ENCODE peak calls at places on chromosomes 3 and 15, in four cellular contexts. J is cardiac muscle cell, D is upper lobe of left lung, X is fibroblast of lung. Q is an unnamed sample.
A peak's percentile ranks its signal among the peaks of the same experiment; 100 is the strongest.

GRCh38 chr3:14915636-14916222 is 31.7 kb upstream of the NR2C2 start:
- DNase-seq in J (no peak), D (no peak), X (no peak), Q (no peak)

GRCh38 chr3:133988631-133989161 is 41.0 kb downstream of the SLCO2A1 start:
- DNase-seq in J (no peak), D (no peak), X (no peak), Q (no peak)

GRCh38 chr3:58009026-58009748 is 965 bp downstream of the FLNB start:
- DNase-seq in J (no peak), D (peak; percentile 52), X (no peak), Q (no peak)

GRCh38 chr3:69646287-69647067 is 92.8 kb upstream of the MITF start:
- DNase-seq in J (no peak), D (no peak), X (no peak), Q (no peak)

GRCh38 chr3:186255703-186256331 is 106.2 kb downstream of the DGKG start:
- DNase-seq in J (peak; percentile 21), D (peak; percentile 40), X (no peak), Q (no peak)

GRCh38 chr3:149590691-149591441 is 67.0 kb downstream of the WWTR1 start:
- DNase-seq in J (no peak), D (no peak), X (no peak), Q (no peak)

GRCh38 chr3:138384971-138385370 is 36.6 kb downstream of the MRAS start:
- DNase-seq in J (no peak), D (no peak), X (no peak), Q (no peak)

GRCh38 chr3:71415708-71416108 is 167.8 kb downstream of the FOXP1 start:
- DNase-seq in J (no peak), D (no peak), X (peak; percentile 60), Q (no peak)

GRCh38 chr3:73805435-73805834 is 180.7 kb upstream of the PDZRN3 start:
- DNase-seq in J (no peak), D (no peak), X (no peak), Q (no peak)

GRCh38 chr3:177816667-177817208 is 619.5 kb upstream of the TBL1XR1 start:
- DNase-seq in J (no peak), D (peak; percentile 51), X (peak; percentile 92), Q (no peak)

GRCh38 chr3:108091498-108092259 is 848 bp upstream of the CD47 start:
- DNase-seq in J (no peak), D (no peak), X (peak; percentile 35), Q (no peak)

GRCh38 chr3:119401502-119402440 is 61.6 kb downstream of the TMEM39A start:
- DNase-seq in J (no peak), D (no peak), X (no peak), Q (no peak)

GRCh38 chr3:9349321-9350117 is 13.3 kb upstream of the THUMPD3 start:
- DNase-seq in J (no peak), D (peak; percentile 55), X (peak; percentile 91), Q (peak; percentile 47)

GRCh38 chr3:133393691-133394474 is 6.0 kb upstream of the BFSP2 start:
- DNase-seq in J (no peak), D (no peak), X (peak; percentile 36), Q (no peak)

GRCh38 chr3:159929181-159929893 is 59.3 kb upstream of the IL12A start:
- DNase-seq in J (no peak), D (no peak), X (peak; percentile 78), Q (peak; percentile 71)

GRCh38 chr3:120172070-120172469 is 77.8 kb upstream of the GSK3B start:
- DNase-seq in J (no peak), D (no peak), X (peak; percentile 83), Q (no peak)

GRCh38 chr3:8972614-8973013 is 9.3 kb upstream of the RAD18 start:
- DNase-seq in J (no peak), D (no peak), X (peak; percentile 38), Q (no peak)

GRCh38 chr3:149621218-149622005 is 36.4 kb downstream of the WWTR1 start:
- DNase-seq in J (peak; percentile 18), D (no peak), X (peak; percentile 97), Q (peak; percentile 77)

GRCh38 chr15:89442671-89443307 is 53.6 kb downstream of the RHCG start:
- DNase-seq in J (peak; percentile 73), D (no peak), X (no peak), Q (peak; percentile 23)

GRCh38 chr3:71039332-71039731 is 544.2 kb downstream of the FOXP1 start:
- DNase-seq in J (no peak), D (no peak), X (no peak), Q (no peak)

GRCh38 chr3:72031581-72031980 is 246.6 kb upstream of the PROK2 start:
- DNase-seq in J (no peak), D (peak; percentile 60), X (peak; percentile 51), Q (peak; percentile 77)

GRCh38 chr3:197029511-197030167 is at the start of gene MELTF:
- DNase-seq in J (peak; percentile 87), D (peak; percentile 61), X (peak; percentile 49), Q (peak; percentile 67)

GRCh38 chr3:14857506-14857905 is 38.7 kb downstream of the FGD5 start:
- DNase-seq in J (no peak), D (no peak), X (no peak), Q (no peak)

GRCh38 chr15:91706366-91707032 is 147.0 kb upstream of the SLCO3A1 start:
- DNase-seq in J (peak; percentile 81), D (peak; percentile 80), X (peak; percentile 53), Q (peak; percentile 33)

GRCh38 chr3:37862219-37862711 is 585 bp downstream of the CTDSPL start:
- DNase-seq in J (peak; percentile 53), D (peak; percentile 48), X (peak; percentile 56), Q (no peak)

GRCh38 chr3:139534444-139534812 is 5.1 kb downstream of the RBP1 start:
- DNase-seq in J (no peak), D (no peak), X (peak; percentile 95), Q (no peak)

GRCh38 chr3:147775816-147776530 is 366.8 kb downstream of the ZIC1 start:
- DNase-seq in J (no peak), D (no peak), X (peak; percentile 84), Q (no peak)

GRCh38 chr3:111616417-111617105 is 21.4 kb upstream of the ZBED2 start:
- DNase-seq in J (no peak), D (peak; percentile 42), X (no peak), Q (peak; percentile 47)

GRCh38 chr3:12179441-12179840 is 20.7 kb upstream of the TIMP4 start:
- DNase-seq in J (no peak), D (no peak), X (no peak), Q (no peak)

GRCh38 chr3:10157015-10157414 is 7.7 kb upstream of the IRAK2 start:
- DNase-seq in J (no peak), D (no peak), X (no peak), Q (no peak)

GRCh38 chr15:49421991-49422390 is 1.1 kb upstream of the FGF7 start:
- DNase-seq in J (peak; percentile 49), D (no peak), X (peak; percentile 65), Q (peak; percentile 40)

GRCh38 chr15:100686021-100686724 is 83.8 kb downstream of the ASB7 start:
- DNase-seq in J (no peak), D (no peak), X (peak; percentile 54), Q (no peak)

GRCh38 chr15:39265261-39265660 is 315.6 kb upstream of the THBS1 start:
- DNase-seq in J (no peak), D (no peak), X (no peak), Q (no peak)

GRCh38 chr3:59006791-59007517 is 42.9 kb downstream of the CFAP20DC start:
- DNase-seq in J (no peak), D (no peak), X (peak; percentile 61), Q (no peak)

GRCh38 chr3:184450542-184450941 is 70.7 kb downstream of the CHRD start:
- DNase-seq in J (no peak), D (no peak), X (no peak), Q (no peak)

GRCh38 chr15:39304201-39304841 is 276.6 kb upstream of the THBS1 start:
- DNase-seq in J (no peak), D (no peak), X (peak; percentile 90), Q (no peak)

GRCh38 chr15:25182736-25183445 is 228.1 kb downstream of the SNRPN start:
- DNase-seq in J (no peak), D (peak; percentile 14), X (no peak), Q (peak; percentile 10)

GRCh38 chr15:87971076-87971475 is 285.5 kb downstream of the NTRK3 start:
- DNase-seq in J (no peak), D (no peak), X (no peak), Q (no peak)

GRCh38 chr15:87981969-87982368 is 274.6 kb downstream of the NTRK3 start:
- DNase-seq in J (no peak), D (no peak), X (peak; percentile 31), Q (no peak)

GRCh38 chr15:87973456-87974215 is 282.9 kb downstream of the NTRK3 start:
- DNase-seq in J (peak; percentile 59), D (no peak), X (peak; percentile 10), Q (no peak)

GRCh38 chr15:87977907-87978306 is 278.6 kb downstream of the NTRK3 start:
- DNase-seq in J (no peak), D (no peak), X (no peak), Q (no peak)

DNA sequence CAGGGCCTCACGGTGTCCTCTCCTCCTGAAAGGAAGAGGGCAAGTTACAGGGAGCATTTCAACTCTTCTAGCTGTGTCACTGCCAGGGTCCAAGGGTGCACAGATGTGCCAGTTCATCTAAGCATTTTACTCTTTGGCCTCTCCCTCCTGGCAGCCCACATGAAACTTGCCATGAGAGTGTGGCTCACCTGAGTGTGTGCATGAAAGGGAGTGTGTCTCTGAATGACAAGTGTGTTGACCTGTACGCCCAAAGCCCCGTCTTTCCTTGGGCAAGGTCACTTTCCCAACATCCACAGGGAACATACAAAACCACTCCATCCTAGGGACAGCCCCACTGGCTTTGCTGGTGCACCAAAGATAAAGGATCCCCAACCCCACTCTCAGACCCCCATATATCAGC is 280.0 kb downstream of the NTRK3 start:
- DNase-seq in J (no peak), D (no peak), X (no peak), Q (no peak)
- H3K4me3 ChIP-seq in J (no peak overlapping the region), D (no peak overlapping the region), X (no peak overlapping the region), Q (no peak overlapping the region)

DNA sequence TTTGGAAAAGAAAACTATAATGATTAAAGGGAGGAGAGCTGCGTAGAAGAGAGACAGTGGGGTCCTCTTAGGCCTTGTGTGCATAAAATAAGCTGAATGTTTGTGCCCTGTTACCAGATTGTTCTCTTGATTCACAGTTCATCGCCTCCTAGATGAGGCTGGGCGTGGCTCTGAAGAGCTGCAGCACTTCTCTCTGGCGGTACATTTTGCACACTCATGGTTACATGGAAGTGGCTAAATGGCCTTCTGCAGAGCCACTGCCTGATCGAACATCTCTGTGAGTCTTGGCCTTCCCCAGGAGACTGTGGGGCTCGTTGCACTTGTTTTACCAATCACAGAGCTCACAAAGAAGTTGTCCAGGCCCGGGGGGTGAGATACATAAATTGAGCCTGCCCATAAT is 208.8 kb downstream of the GABRG3 start:
- DNase-seq in J (no peak), D (no peak), X (no peak), Q (no peak)
- H3K9me3 ChIP-seq in J (no peaks in the 10 kb centered on the region), D (peaks cover 9% of the 10 kb centered on the region), X (no peaks in the 10 kb centered on the region), Q (no peaks in the 10 kb centered on the region)

GRCh38 chr3:48962340-48962739 is 27.7 kb upstream of the P4HTM start:
- DNase-seq in J (no peak), D (no peak), X (no peak), Q (no peak)

GRCh38 chr3:48962939-48963338 is 27.1 kb upstream of the P4HTM start:
- DNase-seq in J (no peak), D (no peak), X (no peak), Q (no peak)

GRCh38 chr3:48966876-48967361 is 23.1 kb upstream of the P4HTM start:
- DNase-seq in J (no peak), D (peak; percentile 31), X (no peak), Q (no peak)

GRCh38 chr3:48963591-48963990 is 26.4 kb upstream of the P4HTM start:
- DNase-seq in J (no peak), D (no peak), X (no peak), Q (no peak)

GRCh38 chr3:48966367-48966766 is 23.7 kb upstream of the P4HTM start:
- DNase-seq in J (no peak), D (no peak), X (no peak), Q (no peak)
- H3K27ac ChIP-seq in J (no peak overlapping the region), D (no peak overlapping the region), X (no peak overlapping the region), Q (no peak overlapping the region)

GRCh38 chr3:195903950-195904290 is 4.4 kb downstream of the TNK2 start:
- DNase-seq in J (no peak), D (no peak), X (no peak), Q (no peak)
- H3K4me3 ChIP-seq in J (no peak overlapping the region), D (no peak overlapping the region), X (no peak overlapping the region), Q (no peak overlapping the region)